ENCODE peak calls at places on chromosome 18, in five cellular contexts. U is IMR-90, R is HepG2, T is mammary epithelial cell, M is Karpas-422. E is an unnamed sample.

GRCh38 chr18:55244520-55244919 is 285.3 kb upstream of the CCDC68 start:
- DNase-seq in M (no peak), U (peak; percentile 32), T (no peak), R (no peak), E (no peak)

GRCh38 chr18:55007582-55007981 is 48.3 kb upstream of the CCDC68 start:
- DNase-seq in U (peak; percentile 13), R (no peak), M (no peak), T (no peak), E (no peak)

GRCh38 chr18:37778417-37779165 is 213.0 kb upstream of the CELF4 start:
- DNase-seq in T (peak; percentile 13), U (no peak), M (peak; percentile 78), R (peak; percentile 37), E (peak; percentile 82)

GRCh38 chr18:3914833-3915598 is 465.0 kb downstream of the TGIF1 start:
- DNase-seq in T (peak; percentile 56), R (no peak), U (no peak), M (peak; percentile 82), E (no peak)

GRCh38 chr18:9437672-9438071 is 37.6 kb upstream of the RALBP1 start:
- DNase-seq in M (no peak), R (no peak), U (no peak), T (no peak), E (no peak)

GRCh38 chr18:14914771-14915170 is 166.8 kb downstream of the ANKRD30B start:
- DNase-seq in R (no peak), T (peak; percentile 3), U (no peak), M (no peak), E (no peak)

GRCh38 chr18:60018801-60019462 is 119.1 kb downstream of the PMAIP1 start:
- DNase-seq in M (no peak), T (no peak), R (no peak), U (peak; percentile 45), E (no peak)

GRCh38 chr18:43195421-43195820 is 79.9 kb upstream of the RIT2 start:
- DNase-seq in T (no peak), M (no peak), R (no peak), U (no peak), E (no peak)

GRCh38 chr18:10525563-10526210 is at the start of gene NAPG:
- DNase-seq in R (peak; percentile 81), T (peak; percentile 91), M (peak; percentile 97), U (peak; percentile 92), E (peak; percentile 97)

GRCh38 chr18:10533111-10533510 is 7.3 kb downstream of the NAPG start:
- DNase-seq in T (no peak), M (no peak), R (no peak), U (no peak), E (no peak)

GRCh38 chr18:10528439-10528838 is 2.6 kb downstream of the NAPG start:
- DNase-seq in U (no peak), M (no peak), R (no peak), T (no peak), E (no peak)

GRCh38 chr18:10526211-10526949 is 553 bp downstream of the NAPG start:
- DNase-seq in M (peak; percentile 88), R (peak; percentile 31), U (peak; percentile 39), T (peak; percentile 51), E (peak; percentile 90)

GRCh38 chr18:10530852-10531251 is 5.0 kb downstream of the NAPG start:
- DNase-seq in R (no peak), U (no peak), M (no peak), T (peak; percentile 61), E (no peak)
- H3K9ac ChIP-seq in R (no peak overlapping the region), U (no peak overlapping the region), M (no peak overlapping the region), T (no peak overlapping the region), E (no peak overlapping the region)

GRCh38 chr18:24862225-24862893 is 401.9 kb downstream of the HRH4 start:
- DNase-seq in M (no peak), T (peak; percentile 35), U (no peak), R (no peak), E (no peak)
- H3K4me3 ChIP-seq in M (no peak overlapping the region), T (no peak overlapping the region), U (no peak overlapping the region), R (no peak overlapping the region), E (no peak overlapping the region)

DNA sequence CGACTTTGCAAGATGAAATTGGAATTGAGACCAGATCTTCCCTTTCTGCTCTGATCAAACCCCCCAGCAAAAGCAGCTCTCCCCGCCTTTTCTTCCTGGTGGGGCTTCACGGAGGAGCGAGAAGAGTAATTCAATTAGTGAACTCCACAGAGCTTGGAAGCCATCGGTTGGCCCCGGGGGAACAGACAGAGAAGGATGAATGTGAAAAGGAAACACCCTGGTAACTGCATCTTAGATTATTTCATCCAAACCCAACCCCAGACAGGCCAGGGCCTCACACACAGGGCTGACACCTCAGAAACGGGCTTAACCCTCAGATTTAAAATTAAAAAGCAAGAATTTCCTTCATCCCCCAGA is 18.3 kb downstream of the SMAD7 start:
- DNase-seq in U (no peak), M (no peak), T (no peak), R (no peak), E (no peak)
- H3K4me1 ChIP-seq in U (peaks cover 64% of the 10 kb centered on the region), M (peaks cover 66% of the 10 kb centered on the region), T (peaks cover 68% of the 10 kb centered on the region), R (peaks cover 97% of the 10 kb centered on the region), E (peaks cover 90% of the 10 kb centered on the region)

GRCh38 chr18:74368901-74369705 is 53.5 kb downstream of the C18orf63 start:
- DNase-seq in R (peak; percentile 70), T (no peak), U (no peak), M (no peak), E (no peak)
- H3K9ac ChIP-seq in R (no peak overlapping the region), T (no peak overlapping the region), U (no peak overlapping the region), M (no peak overlapping the region), E (no peak overlapping the region)

GRCh38 chr18:13641551-13642439 is 84.6 kb downstream of the FAM210A start:
- DNase-seq in R (no peak), U (no peak), M (no peak), T (no peak), E (peak; percentile 88)
- H3K4me3 ChIP-seq in R (no peak overlapping the region), U (no peak overlapping the region), M (no peak overlapping the region), T (no peak overlapping the region), E (peak overlapping the region; percentile 47)

GRCh38 chr18:25350561-25351201 is 1.3 kb downstream of the ZNF521 start:
- DNase-seq in U (peak; percentile 65), M (peak; percentile 4), R (no peak), T (peak; percentile 2), E (peak; percentile 70)
- H3K4me1 ChIP-seq in U (peaks cover 2% of the 10 kb centered on the region), M (peaks cover 7% of the 10 kb centered on the region), R (no peaks in the 10 kb centered on the region), T (peaks cover 16% of the 10 kb centered on the region), E (no peaks in the 10 kb centered on the region)

E was measured in kidney.